ENCODE peak calls at places on chromosomes 16 and 17, in eight cellular contexts. L, Z, Q, M, O, J, U and N are unnamed samples.

GRCh38 chr17:39599006-39599664 is 8.6 kb downstream of the NEUROD2 start:
- DNase-seq in L (no peak), Z (no peak), Q (no peak), M (peak; percentile 43), O (no peak), J (no peak), U (no peak), N (no peak)

GRCh38 chr16:84486126-84486525 is 18.3 kb downstream of the MEAK7 start:
- DNase-seq in L (no peak), Z (no peak), Q (no peak), M (no peak), O (no peak), J (no peak), U (no peak), N (no peak)

GRCh38 chr16:74774223-74775139 is at the start of gene FA2H:
- DNase-seq in L (peak; percentile 95), Z (peak; percentile 93), Q (peak; percentile 83), M (peak; percentile 96), O (peak; percentile 60), J (peak; percentile 62), U (peak; percentile 52), N (peak; percentile 96)

GRCh38 chr16:65660390-65660789 is 538.5 kb upstream of the CDH11 start:
- DNase-seq in L (no peak), Z (no peak), Q (no peak), M (no peak), O (no peak), J (peak; percentile 79), U (no peak), N (no peak)

GRCh38 chr16:89723279-89724250 is 2.2 kb downstream of the ZNF276 start:
- DNase-seq in L (no peak), Z (peak; percentile 65), Q (peak; percentile 86), M (no peak), O (peak; percentile 56), J (no peak), U (peak; percentile 76), N (no peak)

GRCh38 chr16:20747030-20747816 is 5.6 kb upstream of the THUMPD1 start:
- DNase-seq in L (peak; percentile 75), Z (no peak), Q (no peak), M (no peak), O (no peak), J (no peak), U (no peak), N (no peak)

GRCh38 chr16:85821441-85821901 is 22.0 kb downstream of the COX4I1 start:
- DNase-seq in L (peak; percentile 79), Z (peak; percentile 62), Q (peak; percentile 81), M (peak; percentile 88), O (peak; percentile 62), J (peak; percentile 73), U (peak; percentile 56), N (peak; percentile 90)

GRCh38 chr17:42422412-42422957 is 571 bp downstream of the CAVIN1 start:
- DNase-seq in L (peak; percentile 38), Z (peak; percentile 25), Q (peak; percentile 49), M (peak; percentile 45), O (no peak), J (peak; percentile 58), U (no peak), N (peak; percentile 65)

GRCh38 chr16:89105599-89106151 is 12.0 kb downstream of the ACSF3 start:
- DNase-seq in L (no peak), Z (no peak), Q (no peak), M (no peak), O (no peak), J (no peak), U (no peak), N (no peak)

GRCh38 chr17:79624658-79625478 is 14.0 kb upstream of the RBFOX3 start:
- DNase-seq in L (no peak), Z (no peak), Q (no peak), M (no peak), O (no peak), J (no peak), U (no peak), N (no peak)

GRCh38 chr17:43403846-43404245 is 5.1 kb downstream of the ARL4D start:
- DNase-seq in L (no peak), Z (no peak), Q (no peak), M (no peak), O (no peak), J (no peak), U (no peak), N (no peak)

GRCh38 chr16:8892101-8892575 is 10.0 kb downstream of the LITAFD start:
- DNase-seq in L (no peak), Z (no peak), Q (no peak), M (no peak), O (no peak), J (no peak), U (no peak), N (peak; percentile 61)

GRCh38 chr17:37131670-37132620 is 183.2 kb downstream of the AATF start:
- DNase-seq in L (no peak), Z (no peak), Q (no peak), M (peak; percentile 26), O (no peak), J (no peak), U (no peak), N (peak; percentile 68)

GRCh38 chr17:45147581-45148182 is 593 bp upstream of the HEXIM1 start:
- DNase-seq in L (peak; percentile 96), Z (peak; percentile 93), Q (peak; percentile 83), M (peak; percentile 78), O (peak; percentile 56), J (peak; percentile 90), U (peak; percentile 66), N (peak; percentile 97)

GRCh38 chr16:75044800-75045361 is 46.1 kb downstream of the ZNRF1 start:
- DNase-seq in L (no peak), Z (no peak), Q (no peak), M (no peak), O (no peak), J (peak; percentile 61), U (no peak), N (no peak)

GRCh38 chr17:45319239-45319703 is 2.5 kb upstream of the MAP3K14 start:
- DNase-seq in L (peak; percentile 57), Z (no peak), Q (no peak), M (no peak), O (no peak), J (peak; percentile 96), U (no peak), N (no peak)

GRCh38 chr16:22857296-22857695 is 43.3 kb downstream of the HS3ST2 start:
- DNase-seq in L (no peak), Z (no peak), Q (no peak), M (no peak), O (no peak), J (no peak), U (no peak), N (no peak)

GRCh38 chr17:31674717-31675349 is 184.2 kb downstream of the COPRS start:
- DNase-seq in L (peak; percentile 53), Z (no peak), Q (no peak), M (no peak), O (no peak), J (peak; percentile 94), U (no peak), N (no peak)

GRCh38 chr17:2150871-2151270 is 96.0 kb downstream of the HIC1 start:
- DNase-seq in L (no peak), Z (peak; percentile 76), Q (no peak), M (no peak), O (no peak), J (no peak), U (no peak), N (no peak)

GRCh38 chr17:35554668-35555067 is 6.0 kb downstream of the SLFN14 start:
- DNase-seq in L (no peak), Z (no peak), Q (no peak), M (no peak), O (no peak), J (no peak), U (no peak), N (no peak)

GRCh38 chr17:79942591-79943353 is 92.9 kb downstream of the TBC1D16 start:
- DNase-seq in L (peak; percentile 28), Z (no peak), Q (peak; percentile 26), M (peak; percentile 3), O (no peak), J (peak; percentile 79), U (no peak), N (peak; percentile 64)

GRCh38 chr17:5510776-5511175 is 24.4 kb downstream of the MIS12 start:
- DNase-seq in L (no peak), Z (no peak), Q (no peak), M (no peak), O (no peak), J (no peak), U (no peak), N (no peak)

GRCh38 chr16:81707411-81708321 is 71.4 kb upstream of the PLCG2 start:
- DNase-seq in L (peak; percentile 58), Z (no peak), Q (no peak), M (no peak), O (no peak), J (peak; percentile 37), U (no peak), N (no peak)

GRCh38 chr17:49435630-49436029 is 20.9 kb upstream of the PHB1 start:
- DNase-seq in L (no peak), Z (no peak), Q (no peak), M (no peak), O (no peak), J (no peak), U (no peak), N (no peak)

GRCh38 chr16:85524630-85525463 is 88.3 kb upstream of the GSE1 start:
- DNase-seq in L (no peak), Z (peak; percentile 88), Q (no peak), M (no peak), O (no peak), J (peak; percentile 90), U (no peak), N (no peak)

GRCh38 chr17:41539071-41539492 is 11.0 kb upstream of the KRT19 start:
- DNase-seq in L (peak; percentile 52), Z (peak; percentile 21), Q (no peak), M (no peak), O (no peak), J (peak; percentile 63), U (no peak), N (no peak)

GRCh38 chr17:47315451-47316266 is 8.1 kb upstream of the EFCAB13 start:
- DNase-seq in L (peak; percentile 80), Z (peak; percentile 67), Q (no peak), M (peak; percentile 24), O (no peak), J (peak; percentile 70), U (no peak), N (peak; percentile 81)

GRCh38 chr16:22787456-22788189 is 26.3 kb upstream of the HS3ST2 start:
- DNase-seq in L (peak; percentile 48), Z (no peak), Q (peak; percentile 8), M (no peak), O (no peak), J (peak; percentile 97), U (no peak), N (peak; percentile 32)

GRCh38 chr17:47967607-47968252 is 3.2 kb upstream of the CDK5RAP3 start:
- DNase-seq in L (peak; percentile 62), Z (no peak), Q (no peak), M (no peak), O (no peak), J (peak; percentile 90), U (no peak), N (no peak)

GRCh38 chr17:39264119-39264518 is 38.4 kb upstream of the STAC2 start:
- DNase-seq in L (no peak), Z (no peak), Q (no peak), M (no peak), O (no peak), J (no peak), U (no peak), N (no peak)

GRCh38 chr17:31424944-31425582 is 33.6 kb downstream of the RAB11FIP4 start:
- DNase-seq in L (no peak), Z (peak; percentile 65), Q (no peak), M (peak; percentile 56), O (no peak), J (no peak), U (no peak), N (peak; percentile 71)

GRCh38 chr16:67926181-67926742 is 5.4 kb downstream of the CTRL start:
- DNase-seq in L (no peak), Z (peak; percentile 78), Q (no peak), M (no peak), O (no peak), J (no peak), U (no peak), N (peak; percentile 17)

GRCh38 chr16:81181013-81181720 is 57.3 kb upstream of the BCO1 start:
- DNase-seq in L (peak; percentile 99), Z (peak; percentile 54), Q (no peak), M (peak; percentile 88), O (no peak), J (peak; percentile 99), U (no peak), N (peak; percentile 96)

GRCh38 chr17:15952048-15952532 is 7.2 kb downstream of the ADORA2B start:
- DNase-seq in L (no peak), Z (no peak), Q (no peak), M (no peak), O (no peak), J (no peak), U (no peak), N (no peak)